ENCODE peak calls at places on chromosomes 7 and 10, in five cellular contexts. L is lung, X is hepatocyte, J is mesenchymal stem cell, H is heart right ventricle. I is an unnamed sample. For H3K4me1 and H3K36me3, the result is how much of the 10 kb centered on the place peaks cover.

GRCh38 chr10:95785317-95785716 is 29.4 kb downstream of the ENTPD1 start:
- DNase-seq in L (no peak), X (no peak), J (no peak), H (no peak), I (no peak)

GRCh38 chr7:98836811-98837631 is 32.8 kb downstream of the TMEM130 start:
- DNase-seq in L (no peak), X (peak), J (no peak), H (peak), I (no peak)

GRCh38 chr7:85890244-85890811 is 703.5 kb upstream of the SEMA3D start:
- DNase-seq in L (no peak), X (peak), J (peak), H (no peak), I (no peak)

GRCh38 chr7:100157334-100158228 is 942 bp downstream of the TRAPPC14 start:
- DNase-seq in L (no peak), X (peak), J (peak), H (peak), I (no peak)

GRCh38 chr7:94087664-94088352 is 83.7 kb upstream of the BET1 start:
- DNase-seq in L (peak), X (peak), J (peak), H (no peak), I (peak)

GRCh38 chr7:130894146-130895005 is 160.4 kb upstream of the KLF14 start:
- DNase-seq in L (peak), X (no peak), J (peak), H (peak), I (no peak)

GRCh38 chr10:103715430-103715829 is 139.9 kb downstream of the SH3PXD2A start:
- DNase-seq in L (no peak), X (no peak), J (peak), H (no peak), I (no peak)

GRCh38 chr10:23656735-23657134 is 217.9 kb downstream of the OTUD1 start:
- DNase-seq in L (no peak), X (peak), J (peak), H (no peak), I (no peak)

GRCh38 chr7:128030999-128031681 is at the start of gene LRRC4:
- DNase-seq in L (no peak), X (peak), J (peak), H (peak), I (peak)

GRCh38 chr7:74623135-74623534 is 34.4 kb upstream of the GTF2I start:
- DNase-seq in L (no peak), X (no peak), J (no peak), H (no peak), I (no peak)

GRCh38 chr10:45500304-45500703 is 126.3 kb downstream of the ALOX5 start:
- DNase-seq in L (no peak), X (no peak), J (no peak), H (no peak), I (no peak)

GRCh38 chr10:63208981-63209380 is 75.9 kb downstream of the NRBF2 start:
- DNase-seq in L (no peak), X (no peak), J (peak), H (no peak), I (no peak)

GRCh38 chr7:72152171-72153131 is 259.7 kb downstream of the CALN1 start:
- DNase-seq in L (no peak), X (peak), J (no peak), H (no peak), I (no peak)

GRCh38 chr10:121722665-121723064 is 124.4 kb upstream of the FGFR2 start:
- DNase-seq in L (no peak), X (no peak), J (no peak), H (no peak), I (no peak)

GRCh38 chr10:101777085-101777856 is 1.4 kb upstream of the FGF8 start:
- DNase-seq in L (no peak), X (no peak), J (no peak), H (no peak), I (no peak)

GRCh38 chr10:54063514-54063913 is 737.5 kb downstream of the PCDH15 start:
- DNase-seq in L (no peak), X (no peak), J (no peak), H (peak), I (no peak)

GRCh38 chr10:27998178-27998953 is 513 bp downstream of the ODAD2 start:
- DNase-seq in L (no peak), X (peak), J (peak), H (peak), I (peak)

GRCh38 chr10:30509508-30509907 is 75.5 kb downstream of the MAP3K8 start:
- DNase-seq in L (no peak), X (no peak), J (no peak), H (no peak), I (no peak)

GRCh38 chr7:123433665-123434064 is 100.7 kb downstream of the IQUB start:
- DNase-seq in L (no peak), X (no peak), J (no peak), H (no peak), I (no peak)

GRCh38 chr7:73519867-73520672 is 2.0 kb downstream of the BAZ1B start:
- DNase-seq in L (no peak), X (no peak), J (no peak), H (no peak), I (peak)

GRCh38 chr10:86658751-86659150 is 4.4 kb downstream of the OPN4 start:
- DNase-seq in L (no peak), X (no peak), J (no peak), H (no peak), I (no peak)

GRCh38 chr10:43890124-43890523 is 241.4 kb upstream of the ZNF32 start:
- DNase-seq in L (no peak), X (no peak), J (peak), H (no peak), I (no peak)

GRCh38 chr7:151109094-151110048 is 23.1 kb downstream of the AGAP3 start:
- DNase-seq in L (no peak), X (peak), J (peak), H (no peak), I (no peak)

GRCh38 chr7:134510646-134511045 is 16.7 kb upstream of the AKR1B10 start:
- DNase-seq in L (no peak), X (no peak), J (no peak), H (no peak), I (no peak)

GRCh38 chr10:97707134-97707861 is 6.2 kb upstream of the MARVELD1 start:
- DNase-seq in L (no peak), X (no peak), J (no peak), H (no peak), I (no peak)

GRCh38 chr7:130942211-130942964 is 208.4 kb upstream of the KLF14 start:
- DNase-seq in L (no peak), X (no peak), J (peak), H (no peak), I (peak)

GRCh38 chr7:141073173-141073640 is 657 bp upstream of the TMEM178B start:
- DNase-seq in L (no peak), X (peak), J (peak), H (peak), I (no peak)

GRCh38 chr7:105648561-105649401 is 67.5 kb upstream of the EFCAB10 start:
- DNase-seq in L (no peak), X (peak), J (no peak), H (no peak), I (no peak)

GRCh38 chr10:62159357-62159756 is 109.3 kb downstream of the RTKN2 start:
- DNase-seq in L (no peak), X (no peak), J (no peak), H (no peak), I (no peak)

GRCh38 chr10:46050956-46051355 is 4.9 kb upstream of the MSMB start:
- DNase-seq in L (no peak), X (no peak), J (peak), H (no peak), I (no peak)

GRCh38 chr10:131000737-131001136 is 310.8 kb downstream of the TCERG1L start:
- DNase-seq in L (peak), X (no peak), J (no peak), H (no peak), I (no peak)

GRCh38 chr7:1246871-1247526 is 14.3 kb downstream of the UNCX start:
- DNase-seq in L (no peak), X (no peak), J (no peak), H (no peak), I (no peak)
- H3K27ac ChIP-seq in L (no peak), X (no peak), J (no peak), H (no peak), I (no peak)

DNA sequence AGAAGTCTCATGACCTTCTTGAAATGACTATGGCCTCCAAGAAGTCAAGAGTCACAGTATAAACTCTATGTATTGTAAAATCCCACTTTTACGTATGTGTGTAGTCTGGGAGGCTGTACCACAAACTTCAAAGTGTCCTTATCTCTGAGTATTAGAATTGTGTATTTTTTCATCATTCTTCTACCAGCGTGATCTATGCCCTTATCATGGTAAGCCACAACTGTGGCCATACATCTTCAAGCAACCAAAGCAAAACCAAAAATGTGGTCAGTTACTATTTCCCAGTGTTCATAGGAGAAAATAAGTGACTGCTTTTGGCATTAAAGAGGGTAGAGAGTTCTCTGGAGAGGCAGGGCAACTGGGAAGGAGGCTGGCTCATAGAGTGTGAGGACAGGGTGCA is 42.8 kb downstream of the SPOCK2 start:
- DNase-seq in L (no peak), X (no peak), J (peak), H (no peak), I (no peak)
- H3K4me1 ChIP-seq in L (under half), X (under half), J (under half), H (under half), I (under half)

GRCh38 chr10:70426835-70427234 is 14.6 kb downstream of the NODAL start:
- DNase-seq in L (no peak), X (no peak), J (no peak), H (no peak), I (no peak)
- H3K36me3 ChIP-seq in L (under half), X (under half), J (half or more), H (half or more), I (under half)

GRCh38 chr7:42431873-42432272 is 194.9 kb upstream of the GLI3 start:
- DNase-seq in L (no peak), X (no peak), J (no peak), H (no peak), I (no peak)

GRCh38 chr7:42429339-42429738 is 192.3 kb upstream of the GLI3 start:
- DNase-seq in L (no peak), X (no peak), J (no peak), H (no peak), I (no peak)

GRCh38 chr7:42432644-42433043 is 195.6 kb upstream of the GLI3 start:
- DNase-seq in L (no peak), X (peak), J (no peak), H (no peak), I (no peak)
- H3K27ac ChIP-seq in L (no peak), X (no peak), J (no peak), H (no peak), I (no peak)

I was measured in CD8-positive, alpha-beta memory T cell.